ENCODE peak calls at places on chromosomes 13 and 19, in nine cellular contexts. W is T-helper 17 cell, T is nephron progenitor cell, C is iris pigment epithelial cell, L is GM20000, R is ecto neural progenitor cell, K is skeletal muscle cell, X is AG20443, B is caudate nucleus. P is an unnamed sample.

GRCh38 chr13:96020155-96020575 is 33.0 kb downstream of the UGGT2 start:
- DNase-seq in X (peak), L (peak), C (peak), K (peak), R (peak), B (no peak), T (peak), W (no peak), P (peak)

GRCh38 chr13:106867249-106867648 is 299.3 kb upstream of the ARGLU1 start:
- DNase-seq in L (no peak), R (no peak), T (no peak), X (peak), K (no peak), C (peak), W (no peak), B (no peak), P (no peak)

GRCh38 chr13:107767119-107767518 is 448.2 kb downstream of the LIG4 start:
- DNase-seq in B (no peak), R (no peak), C (no peak), W (no peak), T (no peak), L (no peak), K (no peak), X (no peak), P (no peak)

GRCh38 chr13:106028916-106029315 is 506.5 kb downstream of the EFNB2 start:
- DNase-seq in K (no peak), T (no peak), C (no peak), L (no peak), B (no peak), R (no peak), X (peak), W (no peak), P (no peak)

GRCh38 chr19:45973564-45974338 is at the start of gene NOVA2:
- DNase-seq in T (peak), K (no peak), C (peak), R (peak), B (peak), X (peak), W (no peak), L (peak), P (peak)

GRCh38 chr13:33426131-33426530 is 140.6 kb upstream of the STARD13 start:
- DNase-seq in K (no peak), B (no peak), C (no peak), L (no peak), R (no peak), X (no peak), W (no peak), T (no peak), P (no peak)

GRCh38 chr13:111472559-111473460 is 152.4 kb downstream of the TEX29 start:
- DNase-seq in K (no peak), W (no peak), R (peak), X (no peak), C (no peak), T (no peak), B (no peak), L (no peak), P (no peak)

GRCh38 chr19:46812898-46813569 is 24.6 kb upstream of the SLC1A5 start:
- DNase-seq in B (no peak), K (no peak), X (peak), T (peak), R (no peak), L (no peak), W (no peak), C (no peak), P (no peak)

GRCh38 chr13:26872444-26873173 is 112.0 kb upstream of the GPR12 start:
- DNase-seq in R (peak), X (peak), T (peak), L (peak), W (peak), K (no peak), B (peak), C (peak), P (peak)

GRCh38 chr19:3132971-3133792 is 2.7 kb upstream of the GNA15 start:
- DNase-seq in X (peak), L (peak), C (peak), T (no peak), R (no peak), B (no peak), K (peak), W (peak), P (no peak)

GRCh38 chr13:31172001-31172400 is 10.3 kb upstream of the HSPH1 start:
- DNase-seq in W (no peak), L (no peak), B (no peak), C (peak), K (no peak), T (no peak), X (peak), R (no peak), P (no peak)

GRCh38 chr19:3608079-3608641 is 1.5 kb upstream of the TBXA2R start:
- DNase-seq in R (no peak), X (no peak), T (no peak), K (no peak), L (no peak), C (no peak), B (no peak), W (no peak), P (no peak)

GRCh38 chr13:30504081-30504480 is 38.3 kb upstream of the HMGB1 start:
- DNase-seq in T (no peak), K (no peak), C (peak), L (peak), R (no peak), B (no peak), W (no peak), X (peak), P (no peak)

GRCh38 chr19:53190253-53190652 is 2.9 kb downstream of the ZNF665 start:
- DNase-seq in C (no peak), T (no peak), W (no peak), K (no peak), X (no peak), L (no peak), B (no peak), R (no peak), P (no peak)

GRCh38 chr13:44431150-44431549 is 57.5 kb downstream of the SERP2 start:
- DNase-seq in W (no peak), T (no peak), L (no peak), C (no peak), X (no peak), R (no peak), K (no peak), B (no peak), P (no peak)

GRCh38 chr13:50529154-50529882 is 314.2 kb downstream of the DLEU7 start:
- DNase-seq in K (peak), B (no peak), T (no peak), X (peak), R (no peak), W (no peak), L (no peak), C (peak), P (peak)

GRCh38 chr19:16327131-16327450 is 2.5 kb downstream of the KLF2 start:
- DNase-seq in B (no peak), R (no peak), C (no peak), K (no peak), X (no peak), L (no peak), W (no peak), T (no peak), P (no peak)

GRCh38 chr19:3458595-3459284 is 21.6 kb downstream of the SMIM24 start:
- DNase-seq in T (peak), B (no peak), R (peak), C (peak), L (no peak), W (no peak), K (peak), X (no peak), P (peak)

GRCh38 chr13:50401721-50402510 is 386.7 kb downstream of the KCNRG start:
- DNase-seq in W (no peak), R (no peak), T (no peak), C (peak), B (no peak), X (no peak), L (no peak), K (peak), P (no peak)

GRCh38 chr19:50419022-50419579 is 363 bp downstream of the SPIB start:
- DNase-seq in X (no peak), R (no peak), K (no peak), W (no peak), L (no peak), C (no peak), T (no peak), B (no peak), P (no peak)

GRCh38 chr13:29849071-29849541 is 1.3 kb downstream of the UBL3 start:
- DNase-seq in T (no peak), R (no peak), C (peak), W (no peak), B (no peak), K (no peak), X (no peak), L (peak), P (peak)

GRCh38 chr13:26508885-26509284 is 48.6 kb upstream of the WASF3 start:
- DNase-seq in W (no peak), L (no peak), X (peak), R (no peak), B (no peak), C (peak), K (peak), T (no peak), P (no peak)

GRCh38 chr13:67557118-67557517 is 327.0 kb upstream of the PCDH9 start:
- DNase-seq in C (no peak), X (no peak), W (no peak), R (no peak), T (no peak), L (no peak), B (no peak), K (no peak), P (no peak)

GRCh38 chr19:48950830-48951519 is 3.7 kb upstream of the BAX start:
- DNase-seq in B (no peak), X (no peak), R (no peak), C (no peak), K (no peak), W (no peak), L (no peak), T (no peak), P (no peak)

GRCh38 chr13:79932556-79932955 is 408.4 kb downstream of the SPRY2 start:
- DNase-seq in T (no peak), K (no peak), C (no peak), B (no peak), W (no peak), L (no peak), X (no peak), R (no peak), P (no peak)